ENCODE peak calls at places on chromosomes 7 and 10, in eight cellular contexts. W is Peyer's patch, N is K562, P is PC-9, F is pancreas, Y is body of pancreas, O is colonic mucosa, V is spleen. D is an unnamed sample.

GRCh38 chr10:113187066-113187777 is 237.2 kb downstream of the TCF7L2 start:
- DNase-seq in V (no peak), O (no peak), N (no peak), F (peak; percentile 77), W (no peak), P (no peak), Y (peak; percentile 65), D (no peak)

GRCh38 chr10:126902157-126902556 is 3.1 kb upstream of the DOCK1 start:
- DNase-seq in F (no peak), O (no peak), N (no peak), V (peak; percentile 35), Y (no peak), P (peak; percentile 82), W (no peak), D (no peak)

GRCh38 chr10:15433850-15434537 is 62.9 kb upstream of the FAM171A1 start:
- DNase-seq in W (no peak), P (no peak), F (no peak), V (no peak), Y (no peak), O (peak; percentile 47), N (peak; percentile 56), D (no peak)

GRCh38 chr10:61941202-61941651 is 39.7 kb downstream of the ARID5B start:
- DNase-seq in P (no peak), O (no peak), Y (no peak), W (no peak), N (no peak), V (no peak), F (no peak), D (no peak)

GRCh38 chr10:52064084-52064845 is 249.8 kb upstream of the DKK1 start:
- DNase-seq in Y (no peak), F (peak; percentile 13), P (no peak), O (no peak), N (no peak), V (peak; percentile 68), W (no peak), D (peak; percentile 57)

GRCh38 chr10:16777473-16778370 is 39.5 kb downstream of the RSU1 start:
- DNase-seq in O (no peak), V (no peak), F (no peak), N (peak; percentile 64), Y (no peak), W (no peak), P (peak; percentile 4), D (no peak)

GRCh38 chr7:135322571-135323340 is 89.1 kb downstream of the STRA8 start:
- DNase-seq in F (no peak), P (no peak), W (no peak), Y (no peak), N (no peak), V (no peak), O (no peak), D (no peak)

GRCh38 chr7:155483868-155484325 is 26.0 kb downstream of the EN2 start:
- DNase-seq in O (no peak), P (no peak), W (no peak), N (no peak), Y (no peak), V (no peak), F (no peak), D (no peak)

GRCh38 chr7:12007591-12007990 is 175.6 kb upstream of the THSD7A start:
- DNase-seq in W (no peak), P (no peak), O (no peak), N (no peak), V (no peak), F (no peak), Y (no peak), D (no peak)

GRCh38 chr7:80393786-80394185 is 118.1 kb downstream of the GNAT3 start:
- DNase-seq in P (no peak), V (no peak), N (no peak), O (no peak), W (no peak), F (no peak), Y (no peak), D (no peak)

GRCh38 chr7:590731-591551 is 71.3 kb upstream of the PDGFA start:
- DNase-seq in Y (no peak), F (no peak), O (no peak), P (no peak), V (no peak), N (no peak), W (no peak), D (no peak)

GRCh38 chr10:91316486-91316885 is 93.7 kb upstream of the HECTD2 start:
- DNase-seq in V (no peak), Y (no peak), F (no peak), O (no peak), N (no peak), P (no peak), W (no peak), D (no peak)

GRCh38 chr10:47438857-47439474 is 44.9 kb downstream of the ANXA8 start:
- DNase-seq in Y (peak; percentile 73), O (peak; percentile 60), F (peak; percentile 69), V (peak; percentile 31), W (no peak), N (no peak), P (peak; percentile 79), D (peak; percentile 45)

GRCh38 chr7:112160771-112161150 is 45.4 kb downstream of the DOCK4 start:
- DNase-seq in F (no peak), Y (no peak), N (no peak), O (no peak), V (no peak), P (no peak), W (no peak), D (no peak)

GRCh38 chr10:98460837-98461499 is 14.2 kb upstream of the HPS1 start:
- DNase-seq in P (peak; percentile 49), F (peak; percentile 72), V (no peak), O (peak; percentile 63), Y (peak; percentile 80), N (peak; percentile 83), W (no peak), D (no peak)

GRCh38 chr7:47604496-47604890 is 22.6 kb upstream of the TNS3 start:
- DNase-seq in N (no peak), W (no peak), F (no peak), Y (no peak), P (no peak), V (no peak), O (no peak), D (no peak)

GRCh38 chr10:101351017-101351416 is 2.9 kb upstream of the BTRC start:
- DNase-seq in P (no peak), O (no peak), F (no peak), V (no peak), W (no peak), Y (no peak), N (no peak), D (no peak)

GRCh38 chr10:27240891-27241639 is 468 bp upstream of the ACBD5 start:
- DNase-seq in N (no peak), P (peak; percentile 14), Y (peak; percentile 37), V (peak; percentile 88), W (peak; percentile 66), O (peak; percentile 46), F (peak; percentile 35), D (peak; percentile 71)

GRCh38 chr10:106378251-106378650 is 786.3 kb downstream of the SORCS1 start:
- DNase-seq in V (no peak), W (no peak), O (no peak), P (no peak), Y (no peak), F (no peak), N (no peak), D (no peak)

GRCh38 chr10:124354411-124355382 is 64.0 kb downstream of the OAT start:
- DNase-seq in Y (peak; percentile 23), O (peak; percentile 52), F (no peak), N (peak; percentile 66), V (peak; percentile 79), W (peak; percentile 26), P (peak; percentile 35), D (peak; percentile 82)

GRCh38 chr10:52028518-52028858 is 285.6 kb upstream of the DKK1 start:
- DNase-seq in P (no peak), Y (no peak), N (no peak), W (no peak), F (no peak), O (no peak), V (no peak), D (no peak)

GRCh38 chr10:103605359-103606156 is 112.1 kb downstream of the NEURL1 start:
- DNase-seq in Y (peak; percentile 41), O (peak; percentile 68), P (peak; percentile 15), F (no peak), V (no peak), N (peak; percentile 54), W (peak; percentile 24), D (no peak)

GRCh38 chr10:130193033-130193432 is 56.8 kb downstream of the GLRX3 start:
- DNase-seq in O (no peak), F (no peak), V (no peak), W (no peak), P (no peak), N (no peak), Y (no peak), D (no peak)

GRCh38 chr7:139618482-139619366 is 95.2 kb downstream of the CLEC2L start:
- DNase-seq in Y (peak; percentile 47), F (no peak), V (no peak), W (peak; percentile 32), N (peak; percentile 75), P (peak; percentile 45), O (peak; percentile 35), D (no peak)
- TF ChIP-seq CTCF in Y (peak; percentile 17), F (no peak), V (peak; percentile 50), W (peak; percentile 25), N (peak; percentile 74), P (peak; percentile 62), O (peak; percentile 19), D (peak; percentile 41)

DNA sequence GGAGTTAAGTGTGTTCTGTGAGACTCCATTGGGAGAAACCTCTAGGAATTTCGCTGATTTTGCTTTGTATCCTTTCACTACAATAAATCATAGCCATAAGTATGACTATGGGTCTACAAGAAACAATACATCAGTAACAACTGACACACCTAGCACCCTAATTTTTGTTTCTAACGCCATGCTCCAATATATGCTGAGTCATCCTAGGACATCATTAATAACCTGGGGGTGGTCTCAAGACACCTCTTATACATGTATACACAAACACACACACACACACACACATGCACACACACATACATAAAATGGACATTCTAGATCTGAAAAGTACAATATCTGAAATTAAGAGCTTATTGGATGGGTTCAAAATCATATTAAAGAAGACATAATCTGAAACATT is 18.2 kb downstream of the ZNF248 start:
- DNase-seq in Y (no peak), W (no peak), N (no peak), O (no peak), V (no peak), F (no peak), P (no peak), D (no peak)
- H3K9me3 ChIP-seq in Y (no peaks in the 10 kb centered on the region), W (peaks cover 9% of the 10 kb centered on the region), N (no peaks in the 10 kb centered on the region), O (no peaks in the 10 kb centered on the region), V (peaks cover 8% of the 10 kb centered on the region), F (peaks cover 5% of the 10 kb centered on the region), P (no peaks in the 10 kb centered on the region), D (peaks cover 5% of the 10 kb centered on the region)

GRCh38 chr10:7855205-7855604 is 36.9 kb downstream of the TAF3 start:
- DNase-seq in V (no peak), O (no peak), W (no peak), Y (no peak), N (no peak), P (no peak), F (no peak), D (no peak)
- H3K36me3 ChIP-seq in V (no peaks in the 10 kb centered on the region), O (no peaks in the 10 kb centered on the region), W (no peaks in the 10 kb centered on the region), Y (no peaks in the 10 kb centered on the region), N (no peaks in the 10 kb centered on the region), P (no peaks in the 10 kb centered on the region), F (no peaks in the 10 kb centered on the region), D (no peaks in the 10 kb centered on the region)

DNA sequence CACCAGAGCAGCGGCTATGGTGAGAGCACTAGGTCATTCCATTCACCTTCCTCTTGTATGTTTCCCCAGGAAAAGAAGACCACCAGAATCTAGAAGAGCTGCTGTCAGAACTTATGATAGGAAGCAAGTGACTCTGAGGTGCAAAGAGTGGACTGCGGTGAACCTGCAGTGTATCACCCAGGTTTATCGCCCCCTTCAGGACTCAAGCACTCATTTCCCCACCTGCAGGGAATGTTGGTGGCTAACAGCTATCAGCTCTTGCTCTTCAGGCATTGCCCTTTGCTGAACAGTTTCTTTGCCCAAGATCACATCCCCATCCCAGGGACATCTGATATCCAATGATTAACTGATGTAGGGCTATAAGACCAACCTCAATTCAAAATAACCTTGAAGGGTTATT is 66.3 kb upstream of the IL6 start:
- DNase-seq in Y (no peak), W (no peak), V (no peak), N (peak; percentile 37), O (no peak), P (no peak), F (no peak), D (no peak)
- TF ChIP-seq CTCF in Y (peak; percentile 11), W (no peak), V (peak; percentile 55), N (peak; percentile 60), O (no peak), P (peak; percentile 38), F (no peak), D (peak; percentile 23)